ENCODE peak calls at places on chromosomes 13 and 19, in four cellular contexts. One of them, this sample, is unnamed.

GRCh38 chr19:44752123-44752815 is 3.8 kb downstream of the BCL3 start:
- DNase-seq in cardiac muscle cell: no peak
- DNase-seq in heart right ventricle: no peak
- DNase-seq in astrocyte: no peak
- DNase-seq in this sample: no peak

GRCh38 chr19:13060964-13061927 is 41.4 kb downstream of the LYL1 start:
- DNase-seq in cardiac muscle cell: peak; percentile 82
- DNase-seq in heart right ventricle: peak; percentile 89
- DNase-seq in astrocyte: no peak
- DNase-seq in this sample: no peak

GRCh38 chr19:33280351-33280921 is 21.9 kb downstream of the CEBPA start:
- DNase-seq in cardiac muscle cell: no peak
- DNase-seq in heart right ventricle: no peak
- DNase-seq in astrocyte: no peak
- DNase-seq in this sample: no peak

GRCh38 chr13:61466280-61466679 is 50.6 kb upstream of the PCDH20 start:
- DNase-seq in cardiac muscle cell: no peak
- DNase-seq in heart right ventricle: no peak
- DNase-seq in astrocyte: no peak
- DNase-seq in this sample: no peak

GRCh38 chr13:34458756-34459462 is 483.2 kb upstream of the NBEA start:
- DNase-seq in cardiac muscle cell: peak; percentile 6
- DNase-seq in heart right ventricle: peak; percentile 32
- DNase-seq in astrocyte: no peak
- DNase-seq in this sample: no peak

GRCh38 chr19:677201-677600 is 1.0 kb downstream of the FSTL3 start:
- DNase-seq in cardiac muscle cell: peak; percentile 87
- DNase-seq in heart right ventricle: peak; percentile 84
- DNase-seq in astrocyte: peak; percentile 80
- DNase-seq in this sample: no peak

GRCh38 chr19:54521022-54521859 is 18.6 kb downstream of the LAIR2 start:
- DNase-seq in cardiac muscle cell: no peak
- DNase-seq in heart right ventricle: no peak
- DNase-seq in astrocyte: no peak
- DNase-seq in this sample: no peak

GRCh38 chr13:52925221-52925620 is 76.8 kb upstream of the PCDH8 start:
- DNase-seq in cardiac muscle cell: no peak
- DNase-seq in heart right ventricle: no peak
- DNase-seq in astrocyte: no peak
- DNase-seq in this sample: no peak

GRCh38 chr19:9914315-9915207 is 21.8 kb downstream of the OLFM2 start:
- DNase-seq in cardiac muscle cell: peak; percentile 90
- DNase-seq in heart right ventricle: peak; percentile 49
- DNase-seq in astrocyte: peak; percentile 53
- DNase-seq in this sample: no peak

GRCh38 chr13:85558118-85558517 is 241.1 kb downstream of the SLITRK6 start:
- DNase-seq in cardiac muscle cell: no peak
- DNase-seq in heart right ventricle: no peak
- DNase-seq in astrocyte: no peak
- DNase-seq in this sample: no peak

GRCh38 chr13:43132228-43132627 is 108.8 kb downstream of the DNAJC15 start:
- DNase-seq in cardiac muscle cell: peak; percentile 58
- DNase-seq in heart right ventricle: peak; percentile 21
- DNase-seq in astrocyte: peak; percentile 36
- DNase-seq in this sample: no peak

GRCh38 chr19:334296-335071 is 10.1 kb downstream of the MIER2 start:
- DNase-seq in cardiac muscle cell: no peak
- DNase-seq in heart right ventricle: no peak
- DNase-seq in astrocyte: no peak
- DNase-seq in this sample: no peak

GRCh38 chr19:30862876-30863275 is 486.4 kb downstream of the TSHZ3 start:
- DNase-seq in cardiac muscle cell: no peak
- DNase-seq in heart right ventricle: no peak
- DNase-seq in astrocyte: no peak
- DNase-seq in this sample: no peak

GRCh38 chr13:61413572-61413971 is 2.1 kb downstream of the PCDH20 start:
- DNase-seq in cardiac muscle cell: no peak
- DNase-seq in heart right ventricle: no peak
- DNase-seq in astrocyte: no peak
- DNase-seq in this sample: no peak

GRCh38 chr13:33018886-33019285 is 2.7 kb downstream of the KL start:
- DNase-seq in cardiac muscle cell: no peak
- DNase-seq in heart right ventricle: no peak
- DNase-seq in astrocyte: no peak
- DNase-seq in this sample: no peak

GRCh38 chr19:18397242-18398202 is at the start of gene LRRC25:
- DNase-seq in cardiac muscle cell: no peak
- DNase-seq in heart right ventricle: no peak
- DNase-seq in astrocyte: no peak
- DNase-seq in this sample: no peak

GRCh38 chr19:13262450-13262849 is 112.2 kb downstream of the IER2 start:
- DNase-seq in cardiac muscle cell: peak; percentile 69
- DNase-seq in heart right ventricle: no peak
- DNase-seq in astrocyte: peak; percentile 21
- DNase-seq in this sample: peak; percentile 6

GRCh38 chr13:30865131-30866009 is 40.7 kb upstream of the MEDAG start:
- DNase-seq in cardiac muscle cell: peak; percentile 96
- DNase-seq in heart right ventricle: peak; percentile 67
- DNase-seq in astrocyte: peak; percentile 95
- DNase-seq in this sample: peak; percentile 75

GRCh38 chr13:71015021-71015420 is 852.0 kb downstream of the DACH1 start:
- DNase-seq in cardiac muscle cell: no peak
- DNase-seq in heart right ventricle: no peak
- DNase-seq in astrocyte: no peak
- DNase-seq in this sample: no peak

GRCh38 chr13:36571444-36571843 is 102.4 kb upstream of the SERTM1 start:
- DNase-seq in cardiac muscle cell: no peak
- DNase-seq in heart right ventricle: no peak
- DNase-seq in astrocyte: no peak
- DNase-seq in this sample: no peak

GRCh38 chr19:19303411-19303810 is 16.9 kb downstream of the SUGP1 start:
- DNase-seq in cardiac muscle cell: no peak
- DNase-seq in heart right ventricle: no peak
- DNase-seq in astrocyte: no peak
- DNase-seq in this sample: no peak

GRCh38 chr19:22882797-22883196 is 50.7 kb downstream of the ZNF723 start:
- DNase-seq in cardiac muscle cell: peak; percentile 27
- DNase-seq in heart right ventricle: peak; percentile 5
- DNase-seq in astrocyte: peak; percentile 0
- DNase-seq in this sample: no peak

GRCh38 chr19:13428352-13428751 is 77.9 kb downstream of the CACNA1A start:
- DNase-seq in cardiac muscle cell: peak; percentile 58
- DNase-seq in heart right ventricle: no peak
- DNase-seq in astrocyte: no peak
- DNase-seq in this sample: no peak

GRCh38 chr19:47824396-47824795 is 2.7 kb downstream of the CRX start:
- DNase-seq in cardiac muscle cell: no peak
- DNase-seq in heart right ventricle: no peak
- DNase-seq in astrocyte: no peak
- DNase-seq in this sample: no peak
- TF ChIP-seq CTCF in cardiac muscle cell: no peak
- TF ChIP-seq CTCF in heart right ventricle: no peak
- TF ChIP-seq CTCF in astrocyte: no peak
- TF ChIP-seq CTCF in this sample: no peak

GRCh38 chr13:23617551-23618014 is 47.4 kb downstream of the TNFRSF19 start:
- DNase-seq in cardiac muscle cell: peak; percentile 82
- DNase-seq in heart right ventricle: no peak
- DNase-seq in astrocyte: peak; percentile 97
- DNase-seq in this sample: no peak
- H3K4me3 ChIP-seq in cardiac muscle cell: no peak overlapping the region
- H3K4me3 ChIP-seq in heart right ventricle: no peak overlapping the region
- H3K4me3 ChIP-seq in astrocyte: no peak overlapping the region
- H3K4me3 ChIP-seq in this sample: no peak overlapping the region

GRCh38 chr19:42421101-42421500 is 6.1 kb downstream of the LIPE start:
- DNase-seq in cardiac muscle cell: no peak
- DNase-seq in heart right ventricle: no peak
- DNase-seq in astrocyte: no peak
- DNase-seq in this sample: no peak
- H3K27me3 ChIP-seq in cardiac muscle cell: no peaks in the 10 kb centered on the region
- H3K27me3 ChIP-seq in heart right ventricle: peaks cover 16% of the 10 kb centered on the region
- H3K27me3 ChIP-seq in astrocyte: no peaks in the 10 kb centered on the region
- H3K27me3 ChIP-seq in this sample: no peaks in the 10 kb centered on the region

DNA sequence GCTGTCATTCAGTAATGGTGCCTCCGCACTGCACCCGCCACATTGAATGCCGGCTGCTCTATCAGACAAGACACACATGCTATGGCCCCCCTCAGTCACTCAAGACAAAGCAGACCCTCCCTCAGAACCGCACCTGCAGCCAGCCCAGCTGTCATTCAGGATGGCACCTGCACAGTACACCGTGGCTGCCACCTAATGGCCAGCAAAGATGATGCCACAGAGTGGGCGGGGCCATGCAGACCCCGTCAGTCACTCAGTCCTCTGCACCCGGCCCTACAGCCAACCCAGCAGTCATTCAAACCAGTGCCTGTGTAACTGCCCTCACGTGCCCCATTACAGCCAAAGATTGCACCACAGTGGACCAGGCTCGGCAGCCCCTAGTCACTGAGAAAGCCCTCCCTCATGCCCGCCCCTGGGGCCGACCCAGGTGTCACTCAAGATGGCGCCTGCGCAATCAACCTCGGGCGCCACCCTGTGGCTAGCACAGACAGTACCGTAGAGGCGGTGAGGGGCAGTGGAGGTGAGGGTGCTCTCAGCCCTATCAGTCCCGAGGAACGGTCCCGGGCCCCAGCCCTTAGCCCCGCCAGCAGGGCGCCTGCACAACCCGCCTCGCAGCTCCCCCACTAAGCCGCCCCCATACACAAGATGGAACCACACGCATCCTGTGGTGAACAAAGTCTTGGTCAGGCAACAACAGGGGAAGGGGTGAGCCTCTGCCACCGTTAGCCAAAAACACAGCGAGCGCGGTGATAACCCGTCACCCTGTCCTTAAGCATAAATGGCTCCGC is 2.4 kb downstream of the PEG3 start:
- DNase-seq in cardiac muscle cell: peak; percentile 83
- DNase-seq in heart right ventricle: peak; percentile 69
- DNase-seq in astrocyte: no peak
- DNase-seq in this sample: no peak
- TF ChIP-seq CTCF in cardiac muscle cell: peak; percentile 38
- TF ChIP-seq CTCF in heart right ventricle: peak; percentile 61
- TF ChIP-seq CTCF in astrocyte: no peak
- TF ChIP-seq CTCF in this sample: no peak

GRCh38 chr13:112069063-112069726 is 2.2 kb downstream of the SOX1 start:
- DNase-seq in cardiac muscle cell: no peak
- DNase-seq in heart right ventricle: no peak
- DNase-seq in astrocyte: no peak
- DNase-seq in this sample: no peak
- H3K4me3 ChIP-seq in cardiac muscle cell: no peak overlapping the region
- H3K4me3 ChIP-seq in heart right ventricle: no peak overlapping the region
- H3K4me3 ChIP-seq in astrocyte: no peak overlapping the region
- H3K4me3 ChIP-seq in this sample: no peak overlapping the region

This sample was measured in BJ.